ENCODE peak calls at places on chromosomes 6 and 20, in six cellular contexts. X is A549, I is upper lobe of left lung, T is K562, A is GM12878, C is HepG2. D is an unnamed sample.

GRCh38 chr6:27601668-27602254 is 128.9 kb upstream of the ZNF184 start:
- ATAC-seq in A (no peak), I (no peak), T (peak), X (peak), C (no peak), D (no peak)

GRCh38 chr6:7903673-7904072 is 6.9 kb downstream of the TXNDC5 start:
- ATAC-seq in T (no peak), X (no peak), I (no peak), C (no peak), A (no peak), D (no peak)

GRCh38 chr6:33668914-33669313 is 42.6 kb downstream of the UQCC2 start:
- ATAC-seq in C (no peak), I (peak), A (no peak), X (peak), T (peak), D (no peak)

GRCh38 chr6:137981758-137982157 is 114.7 kb downstream of the TNFAIP3 start:
- ATAC-seq in T (no peak), C (no peak), I (no peak), X (no peak), A (no peak), D (no peak)

GRCh38 chr6:90198758-90199425 is 97.8 kb downstream of the BACH2 start:
- ATAC-seq in X (no peak), T (no peak), A (no peak), C (no peak), I (no peak), D (no peak)

GRCh38 chr6:46381579-46381978 is 109.7 kb downstream of the RCAN2 start:
- ATAC-seq in I (no peak), C (peak), T (no peak), A (no peak), X (no peak), D (no peak)

GRCh38 chr6:138418118-138418742 is 14.2 kb downstream of the HEBP2 start:
- ATAC-seq in C (peak), A (no peak), T (no peak), X (no peak), I (no peak), D (no peak)

GRCh38 chr6:133748628-133749027 is 140.3 kb upstream of the TCF21 start:
- ATAC-seq in I (peak), T (no peak), C (no peak), A (no peak), X (no peak), D (peak)

GRCh38 chr20:45061244-45061643 is 39.7 kb downstream of the KCNS1 start:
- ATAC-seq in I (no peak), C (no peak), X (peak), A (no peak), T (no peak), D (no peak)

GRCh38 chr6:45630314-45630713 is 252.6 kb upstream of the SUPT3H start:
- ATAC-seq in I (no peak), T (no peak), A (no peak), X (no peak), C (no peak), D (no peak)

GRCh38 chr6:69936674-69937363 is 70.5 kb downstream of the COL19A1 start:
- ATAC-seq in A (no peak), T (no peak), I (no peak), X (no peak), C (no peak), D (peak)

GRCh38 chr6:161370882-161371281 is 97.0 kb upstream of the AGPAT4 start:
- ATAC-seq in A (peak), T (peak), I (no peak), X (peak), C (peak), D (no peak)

GRCh38 chr6:124132256-124132655 is 328.6 kb downstream of the NKAIN2 start:
- ATAC-seq in C (no peak), A (no peak), T (no peak), X (no peak), I (no peak), D (no peak)

GRCh38 chr6:89970072-89970471 is 75.8 kb downstream of the GJA10 start:
- ATAC-seq in X (peak), C (peak), A (peak), I (no peak), T (no peak), D (no peak)

GRCh38 chr6:131819507-131820228 is 11.8 kb downstream of the ENPP1 start:
- ATAC-seq in T (no peak), C (peak), A (peak), I (no peak), X (no peak), D (no peak)

GRCh38 chr6:7171119-7171518 is 63.4 kb downstream of the RREB1 start:
- ATAC-seq in C (peak), A (no peak), T (no peak), X (no peak), I (no peak), D (no peak)

GRCh38 chr6:181049-181654 is 111.1 kb upstream of the DUSP22 start:
- ATAC-seq in X (no peak), C (no peak), T (no peak), I (no peak), A (peak), D (no peak)

GRCh38 chr20:8213831-8214587 is 81.9 kb downstream of the PLCB1 start:
- ATAC-seq in A (peak), T (no peak), C (no peak), I (no peak), X (no peak), D (no peak)

GRCh38 chr6:151690303-151690702 is 117.2 kb upstream of the ESR1 start:
- ATAC-seq in A (peak), X (no peak), C (no peak), T (no peak), I (no peak), D (peak)

GRCh38 chr6:129695373-129696027 is 14.5 kb downstream of the ARHGAP18 start:
- ATAC-seq in T (peak), X (no peak), A (peak), I (no peak), C (peak), D (no peak)

GRCh38 chr20:46994341-46994740 is 99.7 kb downstream of the EYA2 start:
- ATAC-seq in A (peak), T (no peak), C (no peak), X (no peak), I (no peak), D (no peak)

GRCh38 chr6:86780923-86781322 is 156.4 kb upstream of the HTR1E start:
- ATAC-seq in T (no peak), C (no peak), I (no peak), A (no peak), X (no peak), D (no peak)

GRCh38 chr6:11423072-11423471 is 114.5 kb upstream of the TMEM170B start:
- ATAC-seq in A (peak), I (no peak), C (no peak), T (no peak), X (no peak), D (no peak)

GRCh38 chr6:106450645-106451044 is 90.1 kb downstream of the CRYBG1 start:
- ATAC-seq in I (no peak), T (no peak), C (no peak), X (no peak), A (no peak), D (peak)

GRCh38 chr20:16803965-16804792 is 56.0 kb downstream of the OTOR start:
- ATAC-seq in X (peak), C (peak), I (no peak), T (peak), A (peak), D (no peak)

GRCh38 chr20:58627212-58628072 is 23.6 kb upstream of the STX16 start:
- ATAC-seq in C (no peak), I (no peak), T (no peak), X (no peak), A (peak), D (no peak)

GRCh38 chr20:61480158-61480825 is 228.2 kb downstream of the CDH4 start:
- ATAC-seq in C (no peak), I (no peak), X (no peak), A (no peak), T (peak), D (no peak)
- TF ChIP-seq CTCF in C (peak), I (no peak), X (peak), A (no peak), T (peak), D (no peak)

GRCh38 chr20:50649587-50649986 is 41.8 kb downstream of the RIPOR3 start:
- ATAC-seq in T (no peak), I (no peak), A (no peak), C (no peak), X (no peak), D (peak)

GRCh38 chr20:50646483-50646996 is 44.8 kb downstream of the RIPOR3 start:
- ATAC-seq in I (no peak), A (no peak), T (no peak), X (no peak), C (no peak), D (peak)

GRCh38 chr20:50648651-50649050 is 42.7 kb downstream of the RIPOR3 start:
- ATAC-seq in T (no peak), C (no peak), A (no peak), I (no peak), X (no peak), D (no peak)

GRCh38 chr20:50642288-50642803 is 49.0 kb downstream of the RIPOR3 start:
- ATAC-seq in X (peak), A (no peak), C (no peak), T (peak), I (no peak), D (no peak)

GRCh38 chr20:50645253-50646068 is 45.9 kb downstream of the RIPOR3 start:
- ATAC-seq in C (peak), I (peak), T (peak), A (no peak), X (peak), D (peak)
- TF ChIP-seq EP300 in C (no peak), I (peak), T (no peak), A (no peak), X (peak), D (no peak)

GRCh38 chr6:145442110-145442509 is 293.2 kb downstream of the EPM2A start:
- ATAC-seq in A (no peak), C (no peak), X (no peak), I (no peak), T (no peak), D (no peak)

DNA sequence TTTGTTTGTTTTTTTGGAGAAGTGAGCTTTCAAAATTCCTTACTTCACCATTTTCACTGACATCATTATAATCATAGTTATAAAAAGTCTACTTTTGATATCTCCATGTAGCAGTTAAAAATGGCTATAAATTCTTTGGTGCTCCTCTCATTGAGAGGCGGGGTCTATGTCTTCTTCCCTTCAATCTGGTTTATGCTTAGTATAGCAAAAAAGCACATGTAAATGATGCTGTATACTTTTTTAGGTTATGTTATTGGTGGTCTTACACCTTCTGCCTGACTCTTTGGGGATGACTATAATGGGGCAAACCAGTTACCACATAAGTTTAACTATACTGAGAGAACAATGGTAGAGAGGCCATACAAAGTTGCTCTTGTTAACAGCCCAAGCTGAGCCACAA is 289.6 kb downstream of the EPM2A start:
- ATAC-seq in I (no peak), T (no peak), A (no peak), X (no peak), C (no peak), D (no peak)
- TF ChIP-seq CTCF in I (no peak), T (no peak), A (no peak), X (no peak), C (no peak), D (no peak)

GRCh38 chr20:41245086-41245707 is 72.3 kb downstream of the ZHX3 start:
- ATAC-seq in I (no peak), T (no peak), C (peak), A (no peak), X (no peak), D (no peak)

GRCh38 chr20:41248371-41249024 is 69.0 kb downstream of the ZHX3 start:
- ATAC-seq in C (no peak), T (no peak), I (peak), A (no peak), X (no peak), D (peak)

GRCh38 chr20:41249781-41250281 is 67.7 kb downstream of the ZHX3 start:
- ATAC-seq in I (peak), X (peak), A (peak), T (peak), C (peak), D (peak)

GRCh38 chr20:41249371-41249770 is 68.2 kb downstream of the ZHX3 start:
- ATAC-seq in I (peak), A (peak), X (peak), C (no peak), T (peak), D (peak)

GRCh38 chr20:41247523-41248370 is 69.8 kb downstream of the ZHX3 start:
- ATAC-seq in A (no peak), C (no peak), T (no peak), X (no peak), I (no peak), D (peak)
- TF ChIP-seq EP300 in A (no peak), C (no peak), T (no peak), X (no peak), I (no peak), D (no peak)

DNA sequence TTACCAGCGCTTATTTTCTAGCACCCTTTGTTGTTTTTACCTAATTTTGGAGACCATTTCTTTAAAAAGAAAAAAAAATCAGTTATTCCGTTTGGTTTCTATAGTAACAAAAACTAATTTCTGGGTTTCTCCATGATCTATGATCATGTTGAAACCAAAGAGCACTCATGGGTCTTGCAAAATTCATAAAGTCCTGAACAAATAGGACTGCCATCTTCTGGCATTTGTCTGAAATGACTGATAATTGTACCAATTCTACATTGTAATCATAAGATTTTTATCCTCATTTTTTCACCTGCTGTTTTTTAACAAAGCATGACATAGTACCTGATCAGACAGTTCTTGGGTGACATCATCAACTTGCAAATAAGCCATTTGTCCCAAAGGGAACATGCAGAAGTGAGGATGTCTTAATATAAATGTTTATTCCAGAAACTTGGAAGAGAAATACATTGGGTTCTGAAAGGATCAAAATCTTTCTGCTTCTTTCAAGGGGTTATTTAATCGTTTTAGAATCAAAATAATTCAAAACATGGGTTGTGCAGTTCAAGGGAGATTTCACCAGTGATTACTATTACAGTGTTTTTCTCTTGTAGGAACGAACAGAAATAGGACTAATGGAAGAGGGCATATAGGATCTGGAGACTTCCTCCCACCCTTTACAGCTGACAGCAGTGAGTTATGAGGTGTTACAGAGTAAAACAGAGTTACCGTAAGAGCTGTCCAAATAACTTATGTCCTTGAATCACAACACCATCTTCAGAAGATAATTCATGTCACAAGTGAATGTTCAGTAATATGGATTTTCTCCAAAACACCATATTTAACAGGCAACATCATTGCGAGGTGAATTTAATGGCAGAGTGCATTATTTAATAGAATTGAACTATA is 87.1 kb upstream of the GJE1 start:
- ATAC-seq in X (no peak), T (peak), I (no peak), A (no peak), C (no peak), D (no peak)
- TF ChIP-seq CTCF in X (peak), T (peak), I (no peak), A (peak), C (no peak), D (no peak)

GRCh38 chr20:36093025-36093803 is 61.3 kb upstream of the EPB41L1 start:
- ATAC-seq in C (peak), X (peak), I (peak), A (peak), T (peak), D (peak)

GRCh38 chr20:36091561-36092423 is 62.7 kb upstream of the EPB41L1 start:
- ATAC-seq in X (peak), A (no peak), T (peak), C (peak), I (no peak), D (no peak)

GRCh38 chr20:36094497-36094896 is 60.0 kb upstream of the EPB41L1 start:
- ATAC-seq in C (no peak), I (no peak), X (peak), A (no peak), T (no peak), D (no peak)

GRCh38 chr20:36092424-36093024 is 62.0 kb upstream of the EPB41L1 start:
- ATAC-seq in T (peak), C (peak), I (no peak), X (peak), A (peak), D (peak)

GRCh38 chr20:36093804-36094145 is 60.8 kb upstream of the EPB41L1 start:
- ATAC-seq in C (no peak), X (peak), A (no peak), I (peak), T (no peak), D (no peak)
- TF ChIP-seq EP300 in C (no peak), X (no peak), A (no peak), I (no peak), T (no peak), D (no peak)

GRCh38 chr6:30887901-30888300 is 3.6 kb downstream of the DDR1 start:
- ATAC-seq in I (no peak), C (no peak), A (no peak), T (no peak), X (no peak), D (no peak)
- TF ChIP-seq CTCF in I (no peak), C (no peak), A (no peak), T (no peak), X (no peak), D (no peak)

DNA sequence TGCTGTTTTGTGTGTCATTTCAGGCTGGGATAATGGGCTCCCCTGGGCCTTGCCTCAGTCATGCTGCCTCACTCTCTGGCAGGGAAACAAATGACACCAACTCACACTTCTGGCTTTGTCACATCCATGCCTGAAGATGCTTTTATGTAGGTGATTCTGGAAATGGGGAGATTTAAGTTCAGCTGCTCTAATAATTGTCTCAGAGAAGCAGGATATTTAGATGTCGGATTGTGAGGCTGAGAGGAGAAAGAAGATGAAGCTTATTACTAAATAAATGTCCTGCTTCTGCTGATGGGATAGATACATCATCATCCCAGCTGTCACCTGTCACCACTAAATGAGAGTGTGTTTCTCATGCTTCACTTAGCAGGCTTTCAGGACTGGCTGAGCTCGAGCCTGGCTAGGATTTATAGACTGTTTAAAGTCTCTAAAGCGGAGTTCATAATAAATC is 480.2 kb upstream of the SPTLC3 start:
- ATAC-seq in C (no peak), X (no peak), T (no peak), A (no peak), I (no peak), D (no peak)
- TF ChIP-seq EP300 in C (no peak), X (no peak), T (no peak), A (no peak), I (no peak), D (no peak)

DNA sequence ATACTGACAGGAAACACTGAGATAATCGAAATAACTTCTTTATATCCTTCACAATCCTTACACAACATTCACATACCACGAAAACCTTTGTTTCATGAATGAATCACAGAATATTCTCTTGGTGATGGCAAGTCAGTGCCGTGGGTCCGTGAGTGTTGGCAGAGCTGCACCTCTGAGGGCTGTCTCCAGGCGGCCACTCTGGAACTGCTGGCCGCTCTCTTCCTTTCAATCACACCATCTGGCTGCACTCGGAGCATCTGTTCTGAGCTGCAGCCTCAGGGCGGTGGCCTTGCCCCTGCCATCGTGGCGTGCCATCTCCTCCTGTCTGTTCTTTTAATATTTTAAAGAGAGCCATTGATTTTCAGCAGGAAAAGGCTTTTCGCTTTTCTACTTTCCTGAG is 129.4 kb upstream of the AFDN start:
- ATAC-seq in X (no peak), T (peak), A (no peak), C (peak), I (no peak), D (no peak)
- TF ChIP-seq CTCF in X (no peak), T (no peak), A (no peak), C (no peak), I (no peak), D (no peak)

D was measured in gastroesophageal sphincter.